ENCODE peak calls at places on chromosomes 12 and 14, in four cellular contexts. One of them, this sample, is unnamed.

GRCh38 chr12:120737557-120738251 is 12.1 kb downstream of the ACADS start:
- DNase-seq in epithelial cell of proximal tubule: no peak
- DNase-seq in fibroblast of mammary gland: no peak
- DNase-seq in mucosa of descending colon: no peak
- DNase-seq in this sample: no peak

GRCh38 chr12:114769634-114770033 is 85.7 kb upstream of the TBX3 start:
- DNase-seq in epithelial cell of proximal tubule: no peak
- DNase-seq in fibroblast of mammary gland: no peak
- DNase-seq in mucosa of descending colon: no peak
- DNase-seq in this sample: no peak

GRCh38 chr12:90940872-90941499 is 14.0 kb downstream of the CCER1 start:
- DNase-seq in epithelial cell of proximal tubule: no peak
- DNase-seq in fibroblast of mammary gland: peak; percentile 76
- DNase-seq in mucosa of descending colon: no peak
- DNase-seq in this sample: peak; percentile 10

GRCh38 chr12:124211753-124212152 is 83.1 kb upstream of the RFLNA start:
- DNase-seq in epithelial cell of proximal tubule: no peak
- DNase-seq in fibroblast of mammary gland: no peak
- DNase-seq in mucosa of descending colon: no peak
- DNase-seq in this sample: no peak

GRCh38 chr14:23066855-23067744 is 9.8 kb upstream of the CDH24 start:
- DNase-seq in epithelial cell of proximal tubule: no peak
- DNase-seq in fibroblast of mammary gland: no peak
- DNase-seq in mucosa of descending colon: no peak
- DNase-seq in this sample: no peak

GRCh38 chr14:106605548-106606448 is 1079.4 kb downstream of the TMEM121 start:
- DNase-seq in epithelial cell of proximal tubule: no peak
- DNase-seq in fibroblast of mammary gland: no peak
- DNase-seq in mucosa of descending colon: peak; percentile 74
- DNase-seq in this sample: peak; percentile 74

GRCh38 chr12:50685641-50686040 is 78.3 kb upstream of the ATF1 start:
- DNase-seq in epithelial cell of proximal tubule: no peak
- DNase-seq in fibroblast of mammary gland: no peak
- DNase-seq in mucosa of descending colon: no peak
- DNase-seq in this sample: no peak

GRCh38 chr12:90163975-90164374 is 455.3 kb upstream of the ATP2B1 start:
- DNase-seq in epithelial cell of proximal tubule: no peak
- DNase-seq in fibroblast of mammary gland: peak; percentile 18
- DNase-seq in mucosa of descending colon: no peak
- DNase-seq in this sample: no peak

GRCh38 chr12:89345830-89346740 is 6.2 kb downstream of the DUSP6 start:
- DNase-seq in epithelial cell of proximal tubule: no peak
- DNase-seq in fibroblast of mammary gland: peak; percentile 68
- DNase-seq in mucosa of descending colon: peak; percentile 71
- DNase-seq in this sample: peak; percentile 72

GRCh38 chr12:96274331-96274730 is 80.2 kb downstream of the ELK3 start:
- DNase-seq in epithelial cell of proximal tubule: no peak
- DNase-seq in fibroblast of mammary gland: peak; percentile 71
- DNase-seq in mucosa of descending colon: no peak
- DNase-seq in this sample: no peak

DNA sequence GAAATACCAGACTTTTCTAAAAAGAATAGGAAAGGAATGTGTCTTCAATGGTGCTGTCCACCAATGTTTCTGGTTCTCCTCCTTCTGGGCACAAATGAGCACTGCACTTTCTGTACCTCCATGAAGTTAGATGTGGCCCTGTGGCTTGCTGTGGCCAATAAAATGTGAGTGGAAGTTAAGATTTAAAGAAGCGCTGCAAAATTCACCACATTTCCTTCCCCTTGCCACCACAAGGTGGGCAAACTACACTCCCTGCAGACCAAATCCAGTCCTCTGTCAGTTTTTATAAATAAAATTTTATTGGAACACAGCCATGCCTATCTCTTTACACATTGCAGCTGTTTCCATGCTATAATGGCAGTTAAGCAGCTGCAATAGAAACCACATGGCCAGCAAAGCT is 141.4 kb upstream of the TMPO start:
- DNase-seq in epithelial cell of proximal tubule: no peak
- DNase-seq in fibroblast of mammary gland: peak; percentile 5
- DNase-seq in mucosa of descending colon: no peak
- DNase-seq in this sample: no peak
- TF ChIP-seq CTCF in epithelial cell of proximal tubule: peak; percentile 50
- TF ChIP-seq CTCF in fibroblast of mammary gland: peak; percentile 27
- TF ChIP-seq CTCF in mucosa of descending colon: no peak
- TF ChIP-seq CTCF in this sample: peak; percentile 11

GRCh38 chr14:20873370-20874177 is 17.6 kb upstream of the RNASE3 start:
- DNase-seq in epithelial cell of proximal tubule: no peak
- DNase-seq in fibroblast of mammary gland: peak; percentile 77
- DNase-seq in mucosa of descending colon: peak; percentile 84
- DNase-seq in this sample: peak; percentile 62
- TF ChIP-seq CTCF in epithelial cell of proximal tubule: peak; percentile 76
- TF ChIP-seq CTCF in fibroblast of mammary gland: peak; percentile 70
- TF ChIP-seq CTCF in mucosa of descending colon: peak; percentile 16
- TF ChIP-seq CTCF in this sample: peak; percentile 79

GRCh38 chr12:60398547-60398946 is 802.7 kb downstream of the SLC16A7 start:
- DNase-seq in epithelial cell of proximal tubule: no peak
- DNase-seq in fibroblast of mammary gland: no peak
- DNase-seq in mucosa of descending colon: no peak
- DNase-seq in this sample: no peak
- TF ChIP-seq CTCF in epithelial cell of proximal tubule: no peak
- TF ChIP-seq CTCF in fibroblast of mammary gland: no peak
- TF ChIP-seq CTCF in mucosa of descending colon: no peak
- TF ChIP-seq CTCF in this sample: no peak

GRCh38 chr12:103586132-103586531 is 941 bp upstream of the STAB2 start:
- DNase-seq in epithelial cell of proximal tubule: no peak
- DNase-seq in fibroblast of mammary gland: no peak
- DNase-seq in mucosa of descending colon: no peak
- DNase-seq in this sample: no peak
- TF ChIP-seq CTCF in epithelial cell of proximal tubule: peak; percentile 30
- TF ChIP-seq CTCF in fibroblast of mammary gland: peak; percentile 19
- TF ChIP-seq CTCF in mucosa of descending colon: no peak
- TF ChIP-seq CTCF in this sample: no peak

GRCh38 chr14:46417066-46417465 is 234.5 kb downstream of the RPL10L start:
- DNase-seq in epithelial cell of proximal tubule: no peak
- DNase-seq in fibroblast of mammary gland: no peak
- DNase-seq in mucosa of descending colon: no peak
- DNase-seq in this sample: no peak
- TF ChIP-seq CTCF in epithelial cell of proximal tubule: no peak
- TF ChIP-seq CTCF in fibroblast of mammary gland: no peak
- TF ChIP-seq CTCF in mucosa of descending colon: no peak
- TF ChIP-seq CTCF in this sample: no peak

GRCh38 chr12:54689034-54689372 is 40.8 kb upstream of the DCD start:
- DNase-seq in epithelial cell of proximal tubule: no peak
- DNase-seq in fibroblast of mammary gland: no peak
- DNase-seq in mucosa of descending colon: no peak
- DNase-seq in this sample: no peak

GRCh38 chr12:54684636-54685630 is 36.8 kb upstream of the DCD start:
- DNase-seq in epithelial cell of proximal tubule: no peak
- DNase-seq in fibroblast of mammary gland: no peak
- DNase-seq in mucosa of descending colon: no peak
- DNase-seq in this sample: no peak

GRCh38 chr12:54688309-54689033 is 40.3 kb upstream of the DCD start:
- DNase-seq in epithelial cell of proximal tubule: no peak
- DNase-seq in fibroblast of mammary gland: no peak
- DNase-seq in mucosa of descending colon: no peak
- DNase-seq in this sample: no peak

GRCh38 chr12:54692353-54692752 is 44.2 kb upstream of the DCD start:
- DNase-seq in epithelial cell of proximal tubule: no peak
- DNase-seq in fibroblast of mammary gland: no peak
- DNase-seq in mucosa of descending colon: no peak
- DNase-seq in this sample: no peak

DNA sequence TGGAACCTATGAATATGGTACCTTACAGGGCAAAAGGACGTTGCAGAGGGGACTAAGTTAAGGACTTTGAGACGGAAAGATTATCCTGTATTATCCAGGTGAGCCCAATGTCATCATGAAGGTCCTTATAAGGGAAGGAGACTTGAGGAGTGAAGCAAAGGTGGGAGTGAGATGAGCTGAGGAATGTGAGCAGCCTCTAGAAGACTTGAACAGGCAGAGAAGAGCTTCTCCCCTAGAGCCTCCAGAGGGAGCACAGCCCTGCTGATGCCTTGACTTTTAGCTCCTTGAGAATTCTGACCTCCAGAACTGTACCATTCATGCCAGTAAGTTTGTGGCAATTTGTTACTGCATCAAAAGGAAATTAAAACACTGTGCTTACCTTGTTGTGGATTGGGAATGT is 41.8 kb upstream of the DCD start:
- DNase-seq in epithelial cell of proximal tubule: no peak
- DNase-seq in fibroblast of mammary gland: peak; percentile 1
- DNase-seq in mucosa of descending colon: no peak
- DNase-seq in this sample: no peak
- TF ChIP-seq CTCF in epithelial cell of proximal tubule: peak; percentile 51
- TF ChIP-seq CTCF in fibroblast of mammary gland: peak; percentile 27
- TF ChIP-seq CTCF in mucosa of descending colon: no peak
- TF ChIP-seq CTCF in this sample: no peak

GRCh38 chr14:52015411-52016030 is 26.2 kb downstream of the RTRAF start:
- DNase-seq in epithelial cell of proximal tubule: no peak
- DNase-seq in fibroblast of mammary gland: no peak
- DNase-seq in mucosa of descending colon: peak; percentile 49
- DNase-seq in this sample: no peak
- TF ChIP-seq CTCF in epithelial cell of proximal tubule: peak; percentile 64
- TF ChIP-seq CTCF in fibroblast of mammary gland: peak; percentile 52
- TF ChIP-seq CTCF in mucosa of descending colon: no peak
- TF ChIP-seq CTCF in this sample: peak; percentile 9

This sample was measured in GM10248.